ENCODE peak calls at places on chromosomes 1 and 21, in five cellular contexts. Z is aorta, J is left cardiac atrium, K is T-helper 2 cell, C is fibroblast of mammary gland. T is an unnamed sample.

GRCh38 chr1:22508329-22508728 is 55.0 kb upstream of the EPHA8 start:
- DNase-seq in Z (no peak), J (no peak), K (no peak), C (no peak), T (no peak)

GRCh38 chr1:19764848-19765247 is 34.9 kb downstream of the TMCO4 start:
- DNase-seq in Z (no peak), J (no peak), K (no peak), C (peak), T (no peak)

GRCh38 chr1:14347776-14348175 is 250.7 kb upstream of the KAZN start:
- DNase-seq in Z (no peak), J (no peak), K (no peak), C (no peak), T (no peak)

GRCh38 chr1:21950734-21951575 is 13.8 kb upstream of the HSPG2 start:
- DNase-seq in Z (no peak), J (no peak), K (no peak), C (no peak), T (no peak)

GRCh38 chr1:186950547-186950946 is 121.8 kb downstream of the PLA2G4A start:
- DNase-seq in Z (no peak), J (no peak), K (no peak), C (peak), T (no peak)

GRCh38 chr21:46122241-46122671 is 24.3 kb downstream of the COL6A2 start:
- DNase-seq in Z (peak), J (peak), K (no peak), C (peak), T (no peak)

GRCh38 chr1:154955039-154955717 is 721 bp downstream of the PBXIP1 start:
- DNase-seq in Z (no peak), J (peak), K (peak), C (peak), T (peak)

GRCh38 chr1:54955359-54955758 is 25.1 kb upstream of the TMEM61 start:
- DNase-seq in Z (no peak), J (no peak), K (no peak), C (peak), T (no peak)

GRCh38 chr1:172821609-172822274 is 162.8 kb downstream of the FASLG start:
- DNase-seq in Z (no peak), J (no peak), K (no peak), C (peak), T (no peak)

GRCh38 chr1:240271081-240271480 is 179.4 kb downstream of the FMN2 start:
- DNase-seq in Z (no peak), J (no peak), K (no peak), C (peak), T (no peak)

GRCh38 chr1:244306544-244306943 is 145.2 kb downstream of the ADSS2 start:
- DNase-seq in Z (no peak), J (no peak), K (no peak), C (no peak), T (no peak)